ENCODE peak calls at places on chromosomes 4 and X, in six cellular contexts. One of them, this sample, is unnamed.

GRCh38 chr4:17489721-17490120 is 22.2 kb downstream of the QDPR start:
- DNase-seq in cardiac muscle cell: no peak
- DNase-seq in AG10803: no peak
- DNase-seq in pancreas: no peak
- DNase-seq in NCI-H510A treated with DMSO at 0.1 percent for 48 hours: no peak
- DNase-seq in activated naive CD4-positive, alpha-beta T cell treated with anti-CD3 and anti-CD28 coated beads, Interleukin-2, amount 50 U/mL, for 16 hours: no peak
- DNase-seq in this sample: no peak

GRCh38 chr4:158446106-158446505 is 75.6 kb upstream of the RXFP1 start:
- DNase-seq in cardiac muscle cell: peak; percentile 78
- DNase-seq in AG10803: peak; percentile 68
- DNase-seq in pancreas: no peak
- DNase-seq in NCI-H510A treated with DMSO at 0.1 percent for 48 hours: no peak
- DNase-seq in activated naive CD4-positive, alpha-beta T cell treated with anti-CD3 and anti-CD28 coated beads, Interleukin-2, amount 50 U/mL, for 16 hours: no peak
- DNase-seq in this sample: no peak

GRCh38 chr4:152021788-152022438 is 261.1 kb upstream of the GATB start:
- DNase-seq in cardiac muscle cell: no peak
- DNase-seq in AG10803: no peak
- DNase-seq in pancreas: no peak
- DNase-seq in NCI-H510A treated with DMSO at 0.1 percent for 48 hours: no peak
- DNase-seq in activated naive CD4-positive, alpha-beta T cell treated with anti-CD3 and anti-CD28 coated beads, Interleukin-2, amount 50 U/mL, for 16 hours: no peak
- DNase-seq in this sample: no peak

GRCh38 chr4:132646186-132646585 is 502.9 kb upstream of the PCDH10 start:
- DNase-seq in cardiac muscle cell: no peak
- DNase-seq in AG10803: no peak
- DNase-seq in pancreas: no peak
- DNase-seq in NCI-H510A treated with DMSO at 0.1 percent for 48 hours: no peak
- DNase-seq in activated naive CD4-positive, alpha-beta T cell treated with anti-CD3 and anti-CD28 coated beads, Interleukin-2, amount 50 U/mL, for 16 hours: no peak
- DNase-seq in this sample: no peak

GRCh38 chr4:111933703-111934102 is 211.6 kb upstream of the FAM241A start:
- DNase-seq in cardiac muscle cell: no peak
- DNase-seq in AG10803: no peak
- DNase-seq in pancreas: no peak
- DNase-seq in NCI-H510A treated with DMSO at 0.1 percent for 48 hours: no peak
- DNase-seq in activated naive CD4-positive, alpha-beta T cell treated with anti-CD3 and anti-CD28 coated beads, Interleukin-2, amount 50 U/mL, for 16 hours: no peak
- DNase-seq in this sample: no peak

GRCh38 chr4:2788532-2789103 is 4.3 kb upstream of the SH3BP2 start:
- DNase-seq in cardiac muscle cell: peak; percentile 30
- DNase-seq in AG10803: peak; percentile 56
- DNase-seq in pancreas: peak; percentile 39
- DNase-seq in NCI-H510A treated with DMSO at 0.1 percent for 48 hours: no peak
- DNase-seq in activated naive CD4-positive, alpha-beta T cell treated with anti-CD3 and anti-CD28 coated beads, Interleukin-2, amount 50 U/mL, for 16 hours: no peak
- DNase-seq in this sample: no peak

GRCh38 chrX:140608111-140608510 is 101.4 kb upstream of the LINC00632 start:
- DNase-seq in cardiac muscle cell: no peak
- DNase-seq in AG10803: no peak
- DNase-seq in pancreas: no peak
- DNase-seq in NCI-H510A treated with DMSO at 0.1 percent for 48 hours: no peak
- DNase-seq in activated naive CD4-positive, alpha-beta T cell treated with anti-CD3 and anti-CD28 coated beads, Interleukin-2, amount 50 U/mL, for 16 hours: no peak
- DNase-seq in this sample: no peak

GRCh38 chr4:139603576-139604387 is 47.8 kb upstream of the SETD7 start:
- DNase-seq in cardiac muscle cell: peak; percentile 74
- DNase-seq in AG10803: peak; percentile 67
- DNase-seq in pancreas: peak; percentile 45
- DNase-seq in NCI-H510A treated with DMSO at 0.1 percent for 48 hours: peak; percentile 54
- DNase-seq in activated naive CD4-positive, alpha-beta T cell treated with anti-CD3 and anti-CD28 coated beads, Interleukin-2, amount 50 U/mL, for 16 hours: no peak
- DNase-seq in this sample: peak; percentile 72

GRCh38 chrX:41824551-41824950 is 98.8 kb downstream of the CASK start:
- DNase-seq in cardiac muscle cell: peak; percentile 30
- DNase-seq in AG10803: peak; percentile 53
- DNase-seq in pancreas: no peak
- DNase-seq in NCI-H510A treated with DMSO at 0.1 percent for 48 hours: no peak
- DNase-seq in activated naive CD4-positive, alpha-beta T cell treated with anti-CD3 and anti-CD28 coated beads, Interleukin-2, amount 50 U/mL, for 16 hours: no peak
- DNase-seq in this sample: no peak

GRCh38 chr4:10186228-10187214 is 69.9 kb upstream of the WDR1 start:
- DNase-seq in cardiac muscle cell: no peak
- DNase-seq in AG10803: peak; percentile 31
- DNase-seq in pancreas: no peak
- DNase-seq in NCI-H510A treated with DMSO at 0.1 percent for 48 hours: no peak
- DNase-seq in activated naive CD4-positive, alpha-beta T cell treated with anti-CD3 and anti-CD28 coated beads, Interleukin-2, amount 50 U/mL, for 16 hours: no peak
- DNase-seq in this sample: peak; percentile 17

GRCh38 chr4:112646632-112647537 is 9.9 kb downstream of the LARP7 start:
- DNase-seq in cardiac muscle cell: no peak
- DNase-seq in AG10803: no peak
- DNase-seq in pancreas: no peak
- DNase-seq in NCI-H510A treated with DMSO at 0.1 percent for 48 hours: no peak
- DNase-seq in activated naive CD4-positive, alpha-beta T cell treated with anti-CD3 and anti-CD28 coated beads, Interleukin-2, amount 50 U/mL, for 16 hours: no peak
- DNase-seq in this sample: no peak

GRCh38 chrX:18353931-18354368 is 538 bp downstream of the SCML2 start:
- DNase-seq in cardiac muscle cell: no peak
- DNase-seq in AG10803: peak; percentile 0
- DNase-seq in pancreas: peak; percentile 13
- DNase-seq in NCI-H510A treated with DMSO at 0.1 percent for 48 hours: peak; percentile 42
- DNase-seq in activated naive CD4-positive, alpha-beta T cell treated with anti-CD3 and anti-CD28 coated beads, Interleukin-2, amount 50 U/mL, for 16 hours: peak; percentile 21
- DNase-seq in this sample: no peak

GRCh38 chr4:69874507-69874906 is 14.6 kb upstream of the SULT1E1 start:
- DNase-seq in cardiac muscle cell: no peak
- DNase-seq in AG10803: no peak
- DNase-seq in pancreas: no peak
- DNase-seq in NCI-H510A treated with DMSO at 0.1 percent for 48 hours: no peak
- DNase-seq in activated naive CD4-positive, alpha-beta T cell treated with anti-CD3 and anti-CD28 coated beads, Interleukin-2, amount 50 U/mL, for 16 hours: no peak
- DNase-seq in this sample: no peak

GRCh38 chr4:22670953-22671352 is 21.8 kb upstream of the GBA3 start:
- DNase-seq in cardiac muscle cell: peak; percentile 60
- DNase-seq in AG10803: no peak
- DNase-seq in pancreas: no peak
- DNase-seq in NCI-H510A treated with DMSO at 0.1 percent for 48 hours: no peak
- DNase-seq in activated naive CD4-positive, alpha-beta T cell treated with anti-CD3 and anti-CD28 coated beads, Interleukin-2, amount 50 U/mL, for 16 hours: no peak
- DNase-seq in this sample: no peak

GRCh38 chr4:183136880-183137279 is 37.8 kb downstream of the WWC2 start:
- DNase-seq in cardiac muscle cell: no peak
- DNase-seq in AG10803: no peak
- DNase-seq in pancreas: no peak
- DNase-seq in NCI-H510A treated with DMSO at 0.1 percent for 48 hours: no peak
- DNase-seq in activated naive CD4-positive, alpha-beta T cell treated with anti-CD3 and anti-CD28 coated beads, Interleukin-2, amount 50 U/mL, for 16 hours: no peak
- DNase-seq in this sample: no peak

GRCh38 chr4:80459918-80460473 is 124.5 kb downstream of the CFAP299 start:
- DNase-seq in cardiac muscle cell: no peak
- DNase-seq in AG10803: no peak
- DNase-seq in pancreas: no peak
- DNase-seq in NCI-H510A treated with DMSO at 0.1 percent for 48 hours: no peak
- DNase-seq in activated naive CD4-positive, alpha-beta T cell treated with anti-CD3 and anti-CD28 coated beads, Interleukin-2, amount 50 U/mL, for 16 hours: peak; percentile 11
- DNase-seq in this sample: no peak